ENCODE peak calls at places on chromosomes 6 and 20, in four cellular contexts. A is H9, N is H1, O is mesendoderm. M is an unnamed sample.

GRCh38 chr20:23774081-23774480 is 23.3 kb upstream of the CST1 start:
- DNase-seq in O (no peak), A (no peak), N (no peak), M (no peak)

GRCh38 chr6:105391705-105392104 is 11.2 kb downstream of the PREP start:
- DNase-seq in O (no peak), A (no peak), N (no peak), M (no peak)

GRCh38 chr6:13395272-13396237 is 67.2 kb upstream of the TBC1D7 start:
- DNase-seq in N (no peak), O (peak), A (no peak), M (peak)

GRCh38 chr6:161079566-161080262 is 88.1 kb downstream of the MAP3K4 start:
- DNase-seq in N (no peak), O (peak), A (no peak), M (peak)

GRCh38 chr6:65000815-65001214 is 706.2 kb downstream of the EYS start:
- DNase-seq in O (no peak), N (no peak), A (no peak), M (no peak)

GRCh38 chr6:158020272-158020711 is 38.6 kb downstream of the SYNJ2 start:
- DNase-seq in O (no peak), N (no peak), A (no peak), M (no peak)

GRCh38 chr6:44058617-44059358 is 68.5 kb downstream of the MRPL14 start:
- DNase-seq in N (no peak), O (peak), A (no peak), M (peak)

GRCh38 chr6:158211273-158212055 is 43.3 kb downstream of the GTF2H5 start:
- DNase-seq in A (no peak), N (no peak), O (no peak), M (peak)

GRCh38 chr6:90110971-90111370 is 185.7 kb downstream of the BACH2 start:
- DNase-seq in O (no peak), N (no peak), A (no peak), M (no peak)

GRCh38 chr6:71333700-71334099 is 45.1 kb downstream of the OGFRL1 start:
- DNase-seq in O (no peak), A (no peak), N (no peak), M (peak)

GRCh38 chr20:58938541-58938940 is 42.5 kb upstream of the NELFCD start:
- DNase-seq in A (no peak), N (no peak), O (no peak), M (no peak)

GRCh38 chr6:61868507-61869080 is 417.4 kb downstream of the KHDRBS2 start:
- DNase-seq in A (no peak), O (no peak), N (no peak), M (no peak)

GRCh38 chr6:43768983-43769525 is 957 bp upstream of the VEGFA start:
- DNase-seq in N (no peak), A (no peak), O (no peak), M (peak)

GRCh38 chr6:136409598-136409997 is 120.0 kb upstream of the BCLAF1 start:
- DNase-seq in N (no peak), O (no peak), A (no peak), M (no peak)

DNA sequence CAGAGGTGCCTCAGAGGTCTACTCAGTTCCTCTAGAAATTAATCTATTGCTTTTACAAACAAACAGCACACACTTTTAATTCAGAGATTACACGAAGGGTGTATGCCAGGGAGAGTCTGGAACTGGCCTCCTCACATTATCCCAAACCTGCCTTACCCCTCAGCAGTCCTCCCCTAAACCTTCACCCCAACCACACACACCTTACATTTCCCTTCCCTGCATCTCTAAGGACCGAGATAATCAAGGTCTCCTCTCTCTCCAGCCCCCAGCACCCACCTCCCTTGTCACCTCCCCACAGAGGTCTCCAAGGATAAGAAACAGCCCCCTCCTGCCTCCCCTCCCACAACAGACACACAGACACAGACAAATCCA is 6.1 kb downstream of the HLA-DRB1 start:
- DNase-seq in A (no peak), O (peak), N (no peak), M (no peak)
- H2BK5ac ChIP-seq in A (no peak), O (no peak), N (no peak), M (no peak)

DNA sequence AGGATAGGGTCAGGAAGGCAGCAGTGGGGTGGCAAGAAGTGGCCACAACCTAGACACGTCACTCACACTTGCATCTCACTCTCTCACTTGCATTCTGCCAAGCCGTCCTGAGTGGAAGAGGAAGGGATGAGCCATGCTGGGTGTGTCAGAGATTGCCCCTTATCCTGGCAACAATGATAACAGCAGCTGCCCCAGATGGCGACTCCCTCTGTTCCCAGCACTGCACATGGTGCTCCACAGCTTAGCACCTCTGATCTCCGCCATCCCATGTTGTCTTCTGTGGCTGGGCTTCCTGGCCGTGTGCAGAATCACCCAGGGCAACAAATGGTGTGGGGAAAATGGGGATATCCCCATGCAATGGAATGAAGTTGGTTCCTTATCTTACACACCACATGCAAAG is 11.1 kb downstream of the KCNB1 start:
- DNase-seq in A (no peak), N (no peak), O (peak), M (no peak)
- H3K56ac ChIP-seq in A (no peak), N (no peak), O (no peak), M (no peak)

GRCh38 chr20:64051033-64051452 is 1.6 kb upstream of the SOX18 start:
- DNase-seq in N (no peak), O (no peak), A (no peak), M (no peak)
- H2BK5ac ChIP-seq in N (no peak), O (no peak), A (no peak), M (no peak)

GRCh38 chr6:111258615-111259088 is 171.3 kb downstream of the SLC16A10 start:
- DNase-seq in O (no peak), A (no peak), N (no peak), M (no peak)
- H3K56ac ChIP-seq in O (no peak), A (no peak), N (no peak), M (no peak)